ENCODE peak calls at places on chromosomes 5 and 9, in eight cellular contexts. K is endothelial cell of umbilical vein, I is H1, R is mesendoderm, U is GM23248, Q is neural progenitor cell, S is HepG2, V is fibroblast of lung. W is an unnamed sample.

GRCh38 chr5:138470322-138471285 is 5.3 kb downstream of the EGR1 start:
- DNase-seq in K (peak; percentile 8), I (no peak), R (peak; percentile 58), U (peak; percentile 43), Q (peak; percentile 51), S (no peak), V (no peak), W (peak; percentile 47)

GRCh38 chr9:115413304-115413703 is 295.3 kb upstream of the TNC start:
- DNase-seq in K (no peak), I (no peak), R (no peak), U (no peak), Q (no peak), S (no peak), V (no peak), W (no peak)

GRCh38 chr5:69189162-69190086 is at the start of gene CENPH:
- DNase-seq in K (peak; percentile 92), I (peak; percentile 54), R (peak; percentile 97), U (peak; percentile 96), Q (peak; percentile 96), S (peak; percentile 88), V (peak; percentile 85), W (peak; percentile 87)

GRCh38 chr9:118701985-118702384 is 667.2 kb downstream of the BRINP1 start:
- DNase-seq in K (no peak), I (no peak), R (no peak), U (no peak), Q (no peak), S (no peak), V (no peak), W (no peak)

GRCh38 chr9:137919649-137920101 is 42.1 kb downstream of the CACNA1B start:
- DNase-seq in K (no peak), I (no peak), R (peak; percentile 21), U (no peak), Q (no peak), S (no peak), V (no peak), W (no peak)

GRCh38 chr5:53405396-53405795 is 75.0 kb upstream of the FST start:
- DNase-seq in K (no peak), I (no peak), R (no peak), U (no peak), Q (no peak), S (no peak), V (no peak), W (no peak)

GRCh38 chr9:130713286-130713975 is 19.9 kb downstream of the EXOSC2 start:
- DNase-seq in K (peak; percentile 54), I (no peak), R (peak; percentile 56), U (peak; percentile 71), Q (no peak), S (no peak), V (peak; percentile 33), W (no peak)

GRCh38 chr9:136720887-136721338 is 8.5 kb downstream of the DIPK1B start:
- DNase-seq in K (no peak), I (no peak), R (no peak), U (no peak), Q (no peak), S (no peak), V (no peak), W (no peak)

GRCh38 chr5:139140631-139141071 is 57.5 kb downstream of the SIL1 start:
- DNase-seq in K (no peak), I (no peak), R (no peak), U (peak; percentile 76), Q (no peak), S (no peak), V (peak; percentile 73), W (no peak)

GRCh38 chr9:76704601-76705204 is 59.5 kb upstream of the PCA3 start:
- DNase-seq in K (peak; percentile 91), I (peak; percentile 7), R (peak; percentile 87), U (peak; percentile 85), Q (peak; percentile 87), S (peak; percentile 58), V (peak; percentile 92), W (peak; percentile 60)

GRCh38 chr5:95812100-95812472 is 10.4 kb downstream of the GLRX start:
- DNase-seq in K (no peak), I (no peak), R (no peak), U (peak; percentile 18), Q (no peak), S (peak; percentile 77), V (peak; percentile 25), W (no peak)

GRCh38 chr9:89622933-89623861 is 18.4 kb downstream of the GADD45G start:
- DNase-seq in K (no peak), I (no peak), R (no peak), U (no peak), Q (peak; percentile 52), S (no peak), V (no peak), W (no peak)

GRCh38 chr5:39014544-39014943 is 59.7 kb downstream of the RICTOR start:
- DNase-seq in K (no peak), I (no peak), R (peak; percentile 60), U (peak; percentile 86), Q (no peak), S (peak; percentile 6), V (peak; percentile 94), W (no peak)

GRCh38 chr9:86253577-86253976 is 5.9 kb downstream of the C9orf153 start:
- DNase-seq in K (no peak), I (no peak), R (no peak), U (no peak), Q (no peak), S (no peak), V (no peak), W (no peak)

GRCh38 chr5:40986666-40987065 is 77.4 kb downstream of the C7 start:
- DNase-seq in K (no peak), I (no peak), R (no peak), U (no peak), Q (no peak), S (no peak), V (no peak), W (peak; percentile 12)

GRCh38 chr5:127871448-127872153 is 168.4 kb downstream of the CCDC192 start:
- DNase-seq in K (peak; percentile 95), I (no peak), R (no peak), U (peak; percentile 65), Q (no peak), S (no peak), V (no peak), W (peak; percentile 87)

GRCh38 chr9:76655121-76655531 is 109.1 kb upstream of the PCA3 start:
- DNase-seq in K (peak; percentile 71), I (no peak), R (no peak), U (peak; percentile 22), Q (no peak), S (no peak), V (peak; percentile 80), W (no peak)

GRCh38 chr9:138068601-138069035 is 191.0 kb downstream of the CACNA1B start:
- DNase-seq in K (no peak), I (no peak), R (no peak), U (no peak), Q (no peak), S (no peak), V (no peak), W (no peak)

GRCh38 chr9:99385814-99386279 is 163.8 kb downstream of the SEC61B start:
- DNase-seq in K (no peak), I (no peak), R (no peak), U (peak; percentile 53), Q (no peak), S (no peak), V (peak; percentile 44), W (no peak)

DNA sequence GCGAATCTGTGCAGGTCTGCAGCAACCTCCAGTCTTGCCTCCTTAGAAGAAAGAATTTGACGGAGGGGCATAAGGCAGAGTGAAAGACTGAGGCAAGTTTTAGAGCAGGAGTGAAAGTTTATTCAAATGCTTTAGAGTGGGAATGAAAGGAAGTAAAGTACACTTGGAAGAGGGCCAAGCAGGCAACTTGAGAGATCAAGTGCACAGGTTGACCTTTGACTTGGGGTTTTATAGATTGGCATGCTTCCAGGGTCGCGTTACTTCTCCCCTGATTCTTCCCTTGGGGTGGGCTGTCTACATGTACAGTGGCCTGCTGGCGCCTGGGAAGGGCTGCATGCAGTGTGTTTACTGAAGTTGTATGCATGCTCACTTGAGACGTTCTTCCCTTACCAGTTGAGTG is 127.2 kb upstream of the FER start:
- DNase-seq in K (no peak), I (no peak), R (no peak), U (no peak), Q (no peak), S (no peak), V (no peak), W (no peak)
- H3K9ac ChIP-seq in K (no peak overlapping the region), I (no peak overlapping the region), R (no peak overlapping the region), U (no peak overlapping the region), Q (no peak overlapping the region), S (no peak overlapping the region), V (no peak overlapping the region), W (no peak overlapping the region)

DNA sequence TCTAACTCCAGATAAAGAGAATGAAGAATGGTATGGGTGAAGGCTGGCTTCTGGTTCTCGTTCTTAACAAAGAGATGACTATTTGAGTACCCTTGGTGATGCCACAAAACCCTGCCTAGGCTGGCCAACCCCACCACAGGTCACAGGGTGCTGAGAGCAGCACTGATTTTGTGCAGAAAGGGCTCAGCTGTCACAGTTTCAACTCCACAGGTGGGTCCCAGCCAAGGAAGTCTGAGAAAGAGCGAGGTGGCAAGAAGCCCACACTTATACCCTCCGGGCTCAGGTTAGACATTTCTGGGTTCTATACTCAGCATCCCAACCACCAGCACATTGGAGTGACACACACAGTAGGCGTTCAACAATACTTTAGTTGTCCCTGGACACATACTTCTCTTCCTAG is 118.1 kb downstream of the SLIT3 start:
- DNase-seq in K (no peak), I (no peak), R (no peak), U (no peak), Q (no peak), S (no peak), V (no peak), W (peak; percentile 82)
- H3K9ac ChIP-seq in K (no peak overlapping the region), I (no peak overlapping the region), R (no peak overlapping the region), U (no peak overlapping the region), Q (no peak overlapping the region), S (no peak overlapping the region), V (no peak overlapping the region), W (no peak overlapping the region)

DNA sequence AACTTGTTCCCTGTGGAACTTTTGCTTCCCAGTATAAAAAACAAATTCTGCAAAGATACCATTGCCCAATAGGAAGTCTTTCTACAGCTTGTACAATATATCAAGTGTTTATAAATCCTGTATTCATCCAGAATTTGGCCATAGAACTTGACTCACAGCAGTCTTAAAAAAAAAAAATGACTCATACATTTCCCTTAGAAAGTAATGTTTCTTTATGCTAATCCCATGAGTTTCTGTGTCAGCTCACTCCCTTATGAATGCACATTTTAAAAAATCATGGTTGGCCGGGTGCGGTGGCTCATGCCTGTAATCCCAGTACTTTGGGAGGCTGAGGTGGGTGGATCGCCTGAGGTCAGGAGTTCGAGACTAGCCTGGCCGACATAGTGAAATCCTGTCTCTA is 89.3 kb upstream of the DMRT1 start:
- DNase-seq in K (peak; percentile 82), I (no peak), R (no peak), U (peak; percentile 94), Q (no peak), S (no peak), V (peak; percentile 96), W (peak; percentile 93)
- H3K9ac ChIP-seq in K (no peak overlapping the region), I (no peak overlapping the region), R (no peak overlapping the region), U (peak overlapping the region; percentile 58), Q (no peak overlapping the region), S (no peak overlapping the region), V (no peak overlapping the region), W (peak overlapping the region; percentile 63)

DNA sequence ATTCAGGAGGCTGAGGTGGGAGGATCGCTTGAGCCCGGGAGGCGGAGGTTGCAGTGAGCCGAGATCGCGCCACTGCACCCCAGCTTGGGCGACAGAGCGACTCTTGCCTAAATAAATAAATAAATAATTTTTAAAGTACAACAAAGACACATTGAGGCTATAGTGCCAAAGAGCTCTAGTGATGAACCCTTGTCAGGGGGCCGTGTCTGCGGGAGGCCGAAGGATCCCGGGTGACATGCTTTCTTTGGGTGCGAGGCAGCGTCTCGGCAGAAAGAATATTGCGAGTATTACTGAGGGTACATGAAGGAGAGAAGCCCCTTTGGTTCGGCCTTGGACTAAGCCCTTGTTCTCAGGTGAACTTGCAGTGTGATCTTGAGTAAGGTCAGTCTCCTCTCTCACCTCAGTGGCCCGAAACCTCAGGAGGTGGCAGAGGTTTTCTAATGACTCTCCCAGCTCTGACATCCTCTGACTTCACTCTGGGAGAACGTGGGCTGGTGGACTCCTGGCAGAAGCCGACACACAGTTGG is 397 bp upstream of the RECK start:
- DNase-seq in K (no peak), I (no peak), R (no peak), U (no peak), Q (no peak), S (no peak), V (no peak), W (no peak)
- H3K9ac ChIP-seq in K (peak overlapping the region; percentile 83), I (no peak overlapping the region), R (peak overlapping the region; percentile 70), U (peak overlapping the region; percentile 88), Q (no peak overlapping the region), S (peak overlapping the region; percentile 34), V (no peak overlapping the region), W (peak overlapping the region; percentile 28)